ENCODE peak calls at places on chromosomes 1 and 21, in ten cellular contexts. N, G, R, F, L, O, Z, D, U and K are unnamed samples.

GRCh38 chr1:10598088-10598712 is 123.5 kb downstream of the PEX14 start:
- DNase-seq in N (no peak), G (no peak), R (no peak), F (no peak), L (no peak), O (no peak), Z (no peak), D (no peak), U (no peak), K (no peak)

GRCh38 chr1:29586991-29587745 is 350.8 kb downstream of the PTPRU start:
- DNase-seq in N (peak), G (no peak), R (no peak), F (peak), L (peak), O (no peak), Z (no peak), D (no peak), U (no peak), K (no peak)

GRCh38 chr1:32338637-32339145 is 2.7 kb upstream of the MARCKSL1 start:
- DNase-seq in N (no peak), G (no peak), R (no peak), F (no peak), L (no peak), O (peak), Z (no peak), D (no peak), U (no peak), K (no peak)

GRCh38 chr1:57327946-57328345 is 95.9 kb downstream of the DAB1 start:
- DNase-seq in N (no peak), G (no peak), R (no peak), F (no peak), L (no peak), O (no peak), Z (no peak), D (no peak), U (no peak), K (no peak)

GRCh38 chr1:27571439-27572018 is 32.4 kb downstream of the AHDC1 start:
- DNase-seq in N (no peak), G (no peak), R (peak), F (no peak), L (no peak), O (peak), Z (no peak), D (peak), U (no peak), K (no peak)

GRCh38 chr21:26759731-26760130 is 85.5 kb downstream of the ADAMTS1 start:
- DNase-seq in N (no peak), G (no peak), R (no peak), F (no peak), L (no peak), O (no peak), Z (no peak), D (no peak), U (no peak), K (no peak)

GRCh38 chr1:201374376-201374775 is 3.1 kb downstream of the TNNT2 start:
- DNase-seq in N (no peak), G (no peak), R (no peak), F (no peak), L (no peak), O (no peak), Z (no peak), D (no peak), U (no peak), K (no peak)

GRCh38 chr1:119771770-119772169 is 3.1 kb upstream of the HMGCS2 start:
- DNase-seq in N (no peak), G (no peak), R (no peak), F (no peak), L (no peak), O (no peak), Z (no peak), D (no peak), U (no peak), K (no peak)

GRCh38 chr1:101664726-101665125 is 332.0 kb downstream of the OLFM3 start:
- DNase-seq in N (no peak), G (no peak), R (no peak), F (no peak), L (no peak), O (no peak), Z (peak), D (no peak), U (no peak), K (no peak)

GRCh38 chr1:100023482-100023881 is 53.7 kb downstream of the SLC35A3 start:
- DNase-seq in N (no peak), G (no peak), R (no peak), F (no peak), L (no peak), O (no peak), Z (no peak), D (no peak), U (peak), K (no peak)

GRCh38 chr1:30329802-30330557 is 393.4 kb downstream of the MATN1 start:
- DNase-seq in N (no peak), G (no peak), R (no peak), F (peak), L (no peak), O (no peak), Z (no peak), D (peak), U (no peak), K (no peak)

GRCh38 chr1:10286244-10286643 is 75.9 kb downstream of the KIF1B start:
- DNase-seq in N (peak), G (no peak), R (peak), F (no peak), L (peak), O (no peak), Z (no peak), D (no peak), U (peak), K (peak)

GRCh38 chr21:45163413-45164123 is 89.2 kb downstream of the ADARB1 start:
- DNase-seq in N (no peak), G (no peak), R (no peak), F (no peak), L (no peak), O (no peak), Z (no peak), D (no peak), U (no peak), K (no peak)

GRCh38 chr1:46300673-46301405 is 2.6 kb downstream of the LRRC41 start:
- DNase-seq in N (peak), G (no peak), R (peak), F (no peak), L (peak), O (no peak), Z (peak), D (peak), U (peak), K (peak)

GRCh38 chr1:29234471-29234870 is 1.9 kb upstream of the PTPRU start:
- DNase-seq in N (no peak), G (no peak), R (no peak), F (no peak), L (no peak), O (no peak), Z (no peak), D (no peak), U (no peak), K (no peak)

DNA sequence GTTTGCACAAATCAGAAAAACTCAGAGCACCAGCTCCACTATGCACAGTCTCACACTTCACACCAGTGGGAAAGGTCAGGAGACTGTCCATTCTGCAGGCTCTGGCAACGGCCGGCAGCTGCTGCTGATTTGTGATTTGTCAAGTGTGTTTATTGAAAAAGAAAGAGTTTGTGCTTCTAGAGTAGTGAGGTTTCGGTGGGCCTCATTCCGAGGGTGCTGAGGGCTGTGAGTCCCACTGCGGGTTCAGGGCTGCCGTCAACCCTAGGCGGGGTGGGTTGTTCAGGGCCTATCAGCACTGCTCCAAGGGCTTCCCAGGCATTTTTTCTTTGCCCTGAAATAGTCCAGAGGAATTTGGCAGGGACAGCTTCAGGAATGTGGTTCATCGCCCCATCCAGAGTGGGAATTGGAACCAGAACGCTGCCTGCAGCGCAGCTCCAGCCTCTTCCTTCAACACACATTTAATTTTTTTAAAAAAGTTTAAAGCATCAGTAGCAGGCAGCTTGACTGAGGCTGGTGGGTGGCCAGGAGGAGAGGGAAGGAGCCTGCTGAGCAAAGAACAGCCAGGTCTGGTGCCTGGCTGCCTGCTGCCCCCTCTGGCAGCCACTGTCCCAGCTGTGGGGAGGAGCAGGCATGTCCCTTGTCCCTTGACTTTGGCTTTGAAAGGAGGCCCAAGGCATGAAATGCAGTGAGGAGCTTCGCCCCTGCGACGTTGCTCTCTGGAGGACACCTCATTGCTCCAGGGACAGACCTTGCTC is 19.7 kb downstream of the STUM start:
- DNase-seq in N (peak), G (no peak), R (no peak), F (no peak), L (no peak), O (no peak), Z (peak), D (peak), U (no peak), K (no peak)
- TF ChIP-seq CTCF in N (peak), G (peak), R (peak), F (no peak), L (peak), O (no peak), Z (peak), D (peak), U (peak), K (peak)

GRCh38 chr1:160814316-160814715 is 18.3 kb downstream of the LY9 start:
- DNase-seq in N (no peak), G (no peak), R (no peak), F (no peak), L (no peak), O (no peak), Z (no peak), D (no peak), U (no peak), K (no peak)

GRCh38 chr1:160813215-160813614 is 17.2 kb downstream of the LY9 start:
- DNase-seq in N (no peak), G (no peak), R (no peak), F (no peak), L (no peak), O (no peak), Z (peak), D (no peak), U (no peak), K (no peak)

GRCh38 chr1:160810486-160810885 is 14.5 kb downstream of the LY9 start:
- DNase-seq in N (no peak), G (no peak), R (no peak), F (no peak), L (no peak), O (no peak), Z (no peak), D (peak), U (no peak), K (no peak)

GRCh38 chr1:160808289-160808688 is 12.3 kb downstream of the LY9 start:
- DNase-seq in N (no peak), G (no peak), R (no peak), F (no peak), L (no peak), O (no peak), Z (no peak), D (no peak), U (no peak), K (no peak)

DNA sequence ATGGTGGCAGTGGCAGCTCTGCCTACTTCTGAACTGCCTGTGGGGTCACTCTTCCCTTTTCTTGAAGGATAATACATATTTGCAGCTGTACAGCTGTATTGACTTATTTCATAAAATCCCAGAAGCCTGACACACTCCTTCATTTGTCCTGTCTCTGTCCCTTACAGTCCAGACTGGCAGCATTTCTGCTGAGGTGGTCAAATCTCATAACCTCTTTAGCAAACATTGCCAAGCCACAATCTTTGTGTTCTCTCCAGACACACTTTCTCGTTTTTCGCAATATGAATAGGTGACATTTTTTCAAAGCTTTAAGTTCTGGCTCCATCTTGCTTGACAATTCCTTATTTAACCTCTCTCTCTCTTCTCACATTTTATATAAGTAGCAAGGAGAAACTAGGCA is 15.2 kb downstream of the LY9 start:
- DNase-seq in N (no peak), G (no peak), R (no peak), F (no peak), L (no peak), O (no peak), Z (no peak), D (no peak), U (no peak), K (no peak)
- H3K4me3 ChIP-seq in N (no peak), G (no peak), R (no peak), F (no peak), L (no peak), O (no peak), Z (no peak), D (no peak), U (no peak), K (no peak)

DNA sequence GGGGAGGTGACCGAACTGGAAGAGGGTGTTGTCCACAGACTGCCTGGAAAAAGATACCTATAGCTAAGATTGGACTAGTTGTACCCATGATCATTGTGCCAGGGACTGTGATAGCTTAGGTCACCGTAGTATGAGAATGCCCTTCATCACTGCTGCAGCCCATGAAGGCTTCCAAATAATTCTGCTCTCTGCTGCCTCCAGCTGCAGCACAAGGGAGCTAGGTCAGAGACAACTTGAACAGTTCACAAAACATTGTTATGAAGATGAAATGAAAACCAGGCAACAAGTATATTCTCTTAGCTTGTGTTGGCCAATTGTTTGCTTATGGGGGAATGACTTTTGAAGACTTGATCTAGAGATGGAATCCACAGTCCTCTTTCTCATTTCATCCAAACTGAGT is 246.7 kb downstream of the MRPL39 start:
- DNase-seq in N (no peak), G (no peak), R (no peak), F (no peak), L (no peak), O (no peak), Z (no peak), D (no peak), U (no peak), K (no peak)
- TF ChIP-seq CTCF in N (peak), G (peak), R (no peak), F (no peak), L (peak), O (no peak), Z (no peak), D (peak), U (no peak), K (peak)

GRCh38 chr1:6464915-6465314 is 1.1 kb downstream of the TNFRSF25 start:
- DNase-seq in N (no peak), G (no peak), R (no peak), F (no peak), L (no peak), O (peak), Z (no peak), D (no peak), U (no peak), K (no peak)
- H3K4me3 ChIP-seq in N (no peak), G (no peak), R (no peak), F (no peak), L (no peak), O (no peak), Z (no peak), D (no peak), U (no peak), K (no peak)

DNA sequence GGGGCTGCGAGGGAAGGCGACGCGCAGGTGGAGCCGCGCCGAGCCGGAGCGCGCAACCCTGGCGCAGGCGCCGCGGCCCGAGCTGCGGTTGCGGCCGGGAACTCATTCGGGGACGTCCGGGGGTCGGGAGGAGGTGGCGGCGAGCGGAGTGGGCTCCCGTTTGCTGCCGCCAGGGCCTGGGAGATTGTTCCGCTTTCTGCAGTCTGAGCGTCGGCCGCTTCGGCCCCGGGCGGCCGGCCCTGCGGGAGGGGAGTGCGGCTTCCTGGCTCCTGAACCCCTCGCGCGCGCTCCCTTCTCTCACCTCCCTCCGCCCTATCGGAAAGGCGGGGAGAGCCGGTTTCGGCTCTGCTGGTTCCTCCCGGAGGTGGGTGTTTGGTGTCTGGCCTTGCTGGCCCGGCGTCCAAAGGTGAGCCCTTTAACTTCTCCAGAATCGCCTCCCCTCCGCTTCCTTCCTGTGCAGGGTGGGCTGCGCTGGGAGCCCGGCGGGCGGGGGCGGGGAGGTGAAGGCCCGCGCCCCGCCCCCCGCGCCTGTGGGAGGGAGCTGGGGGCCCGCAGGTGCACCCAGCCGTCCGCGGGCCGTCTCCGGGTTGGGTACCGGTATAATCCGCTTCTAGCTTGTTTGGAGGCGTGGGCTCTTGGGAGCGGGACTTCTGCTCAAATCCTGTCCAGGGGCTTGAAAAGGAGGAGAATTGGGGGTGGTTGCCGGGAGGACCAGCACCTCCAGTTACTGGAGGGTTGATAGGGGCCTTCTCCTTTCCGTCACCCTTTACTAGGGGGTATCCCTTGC is 683 bp downstream of the LRRC8D start:
- DNase-seq in N (no peak), G (no peak), R (peak), F (peak), L (peak), O (peak), Z (peak), D (peak), U (peak), K (peak)
- TF ChIP-seq CTCF in N (peak), G (no peak), R (no peak), F (no peak), L (no peak), O (no peak), Z (no peak), D (no peak), U (no peak), K (no peak)

GRCh38 chr1:156244126-156244525 is 2.1 kb downstream of the BGLAP start:
- DNase-seq in N (no peak), G (no peak), R (no peak), F (no peak), L (no peak), O (no peak), Z (no peak), D (no peak), U (no peak), K (no peak)
- H3K4me3 ChIP-seq in N (no peak), G (no peak), R (no peak), F (no peak), L (no peak), O (no peak), Z (no peak), D (no peak), U (no peak), K (no peak)

GRCh38 chr1:41340655-41341364 is 20.4 kb upstream of the FOXO6 start:
- DNase-seq in N (no peak), G (no peak), R (no peak), F (no peak), L (no peak), O (no peak), Z (no peak), D (peak), U (no peak), K (no peak)
- TF ChIP-seq CTCF in N (no peak), G (no peak), R (no peak), F (no peak), L (no peak), O (no peak), Z (no peak), D (peak), U (no peak), K (no peak)

GRCh38 chr1:183077107-183077506 is 53.9 kb downstream of the LAMC1 start:
- DNase-seq in N (no peak), G (no peak), R (no peak), F (no peak), L (no peak), O (no peak), Z (no peak), D (no peak), U (no peak), K (no peak)
- H3K4me3 ChIP-seq in N (no peak), G (no peak), R (no peak), F (no peak), L (no peak), O (no peak), Z (no peak), D (no peak), U (no peak), K (no peak)

DNA sequence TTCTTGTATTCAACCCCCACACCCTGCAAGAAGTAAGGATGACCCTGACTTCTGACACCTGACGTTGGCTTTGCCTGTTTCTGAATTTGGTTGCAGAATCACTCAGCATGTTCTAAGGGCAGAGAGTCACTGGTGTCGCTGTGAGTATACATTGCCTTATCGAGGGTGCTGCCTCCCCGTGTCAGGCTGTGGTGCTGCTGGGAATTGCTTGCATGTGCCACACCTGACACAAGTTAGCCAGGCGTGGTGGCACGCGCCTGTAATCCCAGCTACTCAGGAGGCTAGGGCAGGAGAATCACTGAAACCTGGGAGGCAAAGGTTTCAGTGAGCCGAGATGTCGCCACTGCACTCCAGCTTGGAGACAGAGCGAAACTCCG is 45.9 kb downstream of the WDR4 start:
- DNase-seq in N (no peak), G (no peak), R (peak), F (peak), L (no peak), O (no peak), Z (peak), D (peak), U (peak), K (peak)
- TF ChIP-seq CTCF in N (peak), G (peak), R (peak), F (no peak), L (peak), O (no peak), Z (peak), D (peak), U (no peak), K (peak)